ENCODE peak calls at places on chromosomes 2 and 18, in seven cellular contexts. One of them, this sample, is unnamed.

GRCh38 chr2:102664439-102665042 is 45.2 kb downstream of the SLC9A2 start:
- DNase-seq in stimulated activated CD8-positive, alpha-beta memory T cell treated with anti-CD3 and anti-CD28 coated beads, Interleukin-15, amount 100 ng/mL, for 48 hours: peak
- DNase-seq in effector memory CD8-positive, alpha-beta T cell: no peak
- DNase-seq in left ventricle myocardium superior: no peak
- DNase-seq in lower lobe of right lung: no peak
- DNase-seq in caudate nucleus: no peak
- DNase-seq in astrocyte of the hippocampus: peak
- DNase-seq in this sample: no peak

GRCh38 chr2:207477896-207478295 is 51.9 kb upstream of the CREB1 start:
- DNase-seq in stimulated activated CD8-positive, alpha-beta memory T cell treated with anti-CD3 and anti-CD28 coated beads, Interleukin-15, amount 100 ng/mL, for 48 hours: no peak
- DNase-seq in lower lobe of right lung: no peak
- DNase-seq in astrocyte of the hippocampus: no peak
- DNase-seq in left ventricle myocardium superior: no peak
- DNase-seq in caudate nucleus: no peak
- DNase-seq in effector memory CD8-positive, alpha-beta T cell: no peak
- DNase-seq in this sample: no peak

GRCh38 chr2:38947241-38948239 is 57.9 kb downstream of the ARHGEF33 start:
- DNase-seq in astrocyte of the hippocampus: peak
- DNase-seq in left ventricle myocardium superior: peak
- DNase-seq in stimulated activated CD8-positive, alpha-beta memory T cell treated with anti-CD3 and anti-CD28 coated beads, Interleukin-15, amount 100 ng/mL, for 48 hours: peak
- DNase-seq in effector memory CD8-positive, alpha-beta T cell: peak
- DNase-seq in lower lobe of right lung: peak
- DNase-seq in caudate nucleus: peak
- DNase-seq in this sample: peak

GRCh38 chr2:236715077-236715476 is 145.5 kb downstream of the ACKR3 start:
- DNase-seq in caudate nucleus: no peak
- DNase-seq in astrocyte of the hippocampus: peak
- DNase-seq in effector memory CD8-positive, alpha-beta T cell: no peak
- DNase-seq in stimulated activated CD8-positive, alpha-beta memory T cell treated with anti-CD3 and anti-CD28 coated beads, Interleukin-15, amount 100 ng/mL, for 48 hours: no peak
- DNase-seq in left ventricle myocardium superior: no peak
- DNase-seq in lower lobe of right lung: no peak
- DNase-seq in this sample: no peak

GRCh38 chr2:169462896-169463695 is 16.2 kb upstream of the BBS5 start:
- DNase-seq in astrocyte of the hippocampus: peak
- DNase-seq in stimulated activated CD8-positive, alpha-beta memory T cell treated with anti-CD3 and anti-CD28 coated beads, Interleukin-15, amount 100 ng/mL, for 48 hours: no peak
- DNase-seq in effector memory CD8-positive, alpha-beta T cell: no peak
- DNase-seq in lower lobe of right lung: no peak
- DNase-seq in caudate nucleus: no peak
- DNase-seq in left ventricle myocardium superior: no peak
- DNase-seq in this sample: no peak

GRCh38 chr18:51617167-51617566 is 419.7 kb upstream of the MEX3C start:
- DNase-seq in caudate nucleus: no peak
- DNase-seq in left ventricle myocardium superior: no peak
- DNase-seq in lower lobe of right lung: no peak
- DNase-seq in astrocyte of the hippocampus: peak
- DNase-seq in stimulated activated CD8-positive, alpha-beta memory T cell treated with anti-CD3 and anti-CD28 coated beads, Interleukin-15, amount 100 ng/mL, for 48 hours: no peak
- DNase-seq in effector memory CD8-positive, alpha-beta T cell: no peak
- DNase-seq in this sample: no peak

GRCh38 chr2:217559084-217559483 is 443.7 kb downstream of the TNS1 start:
- DNase-seq in caudate nucleus: no peak
- DNase-seq in effector memory CD8-positive, alpha-beta T cell: no peak
- DNase-seq in lower lobe of right lung: no peak
- DNase-seq in astrocyte of the hippocampus: no peak
- DNase-seq in left ventricle myocardium superior: no peak
- DNase-seq in stimulated activated CD8-positive, alpha-beta memory T cell treated with anti-CD3 and anti-CD28 coated beads, Interleukin-15, amount 100 ng/mL, for 48 hours: no peak
- DNase-seq in this sample: no peak

GRCh38 chr18:50369672-50370071 is 5.2 kb upstream of the SKA1 start:
- DNase-seq in effector memory CD8-positive, alpha-beta T cell: no peak
- DNase-seq in caudate nucleus: no peak
- DNase-seq in left ventricle myocardium superior: no peak
- DNase-seq in lower lobe of right lung: no peak
- DNase-seq in astrocyte of the hippocampus: no peak
- DNase-seq in stimulated activated CD8-positive, alpha-beta memory T cell treated with anti-CD3 and anti-CD28 coated beads, Interleukin-15, amount 100 ng/mL, for 48 hours: no peak
- DNase-seq in this sample: no peak

GRCh38 chr18:23972416-23972815 is 42.1 kb upstream of the TTC39C start:
- DNase-seq in stimulated activated CD8-positive, alpha-beta memory T cell treated with anti-CD3 and anti-CD28 coated beads, Interleukin-15, amount 100 ng/mL, for 48 hours: peak
- DNase-seq in astrocyte of the hippocampus: no peak
- DNase-seq in caudate nucleus: no peak
- DNase-seq in left ventricle myocardium superior: no peak
- DNase-seq in lower lobe of right lung: no peak
- DNase-seq in effector memory CD8-positive, alpha-beta T cell: peak
- DNase-seq in this sample: no peak

GRCh38 chr2:121405233-121405632 is 120.2 kb upstream of the TFCP2L1 start:
- DNase-seq in astrocyte of the hippocampus: no peak
- DNase-seq in left ventricle myocardium superior: no peak
- DNase-seq in effector memory CD8-positive, alpha-beta T cell: no peak
- DNase-seq in stimulated activated CD8-positive, alpha-beta memory T cell treated with anti-CD3 and anti-CD28 coated beads, Interleukin-15, amount 100 ng/mL, for 48 hours: no peak
- DNase-seq in caudate nucleus: no peak
- DNase-seq in lower lobe of right lung: no peak
- DNase-seq in this sample: no peak

GRCh38 chr2:127106457-127106997 is 427 bp downstream of the BIN1 start:
- DNase-seq in astrocyte of the hippocampus: no peak
- DNase-seq in stimulated activated CD8-positive, alpha-beta memory T cell treated with anti-CD3 and anti-CD28 coated beads, Interleukin-15, amount 100 ng/mL, for 48 hours: no peak
- DNase-seq in left ventricle myocardium superior: peak
- DNase-seq in caudate nucleus: no peak
- DNase-seq in lower lobe of right lung: no peak
- DNase-seq in effector memory CD8-positive, alpha-beta T cell: no peak
- DNase-seq in this sample: no peak

GRCh38 chr2:214203744-214204289 is 207.0 kb upstream of the VWC2L start:
- DNase-seq in astrocyte of the hippocampus: peak
- DNase-seq in lower lobe of right lung: no peak
- DNase-seq in caudate nucleus: no peak
- DNase-seq in left ventricle myocardium superior: no peak
- DNase-seq in effector memory CD8-positive, alpha-beta T cell: no peak
- DNase-seq in stimulated activated CD8-positive, alpha-beta memory T cell treated with anti-CD3 and anti-CD28 coated beads, Interleukin-15, amount 100 ng/mL, for 48 hours: no peak
- DNase-seq in this sample: no peak

GRCh38 chr2:85012431-85012830 is 41.5 kb downstream of the KCMF1 start:
- DNase-seq in lower lobe of right lung: no peak
- DNase-seq in left ventricle myocardium superior: no peak
- DNase-seq in caudate nucleus: no peak
- DNase-seq in effector memory CD8-positive, alpha-beta T cell: no peak
- DNase-seq in stimulated activated CD8-positive, alpha-beta memory T cell treated with anti-CD3 and anti-CD28 coated beads, Interleukin-15, amount 100 ng/mL, for 48 hours: no peak
- DNase-seq in astrocyte of the hippocampus: no peak
- DNase-seq in this sample: no peak

GRCh38 chr2:24122356-24123211 is 550 bp downstream of the PFN4 start:
- DNase-seq in left ventricle myocardium superior: no peak
- DNase-seq in astrocyte of the hippocampus: peak
- DNase-seq in effector memory CD8-positive, alpha-beta T cell: no peak
- DNase-seq in caudate nucleus: no peak
- DNase-seq in lower lobe of right lung: no peak
- DNase-seq in stimulated activated CD8-positive, alpha-beta memory T cell treated with anti-CD3 and anti-CD28 coated beads, Interleukin-15, amount 100 ng/mL, for 48 hours: no peak
- DNase-seq in this sample: no peak

GRCh38 chr18:9365406-9365805 is 30.8 kb downstream of the TWSG1 start:
- DNase-seq in effector memory CD8-positive, alpha-beta T cell: no peak
- DNase-seq in lower lobe of right lung: no peak
- DNase-seq in stimulated activated CD8-positive, alpha-beta memory T cell treated with anti-CD3 and anti-CD28 coated beads, Interleukin-15, amount 100 ng/mL, for 48 hours: no peak
- DNase-seq in astrocyte of the hippocampus: peak
- DNase-seq in caudate nucleus: no peak
- DNase-seq in left ventricle myocardium superior: no peak
- DNase-seq in this sample: no peak

GRCh38 chr18:6920099-6920955 is 190.8 kb downstream of the ARHGAP28 start:
- DNase-seq in lower lobe of right lung: no peak
- DNase-seq in stimulated activated CD8-positive, alpha-beta memory T cell treated with anti-CD3 and anti-CD28 coated beads, Interleukin-15, amount 100 ng/mL, for 48 hours: no peak
- DNase-seq in effector memory CD8-positive, alpha-beta T cell: no peak
- DNase-seq in left ventricle myocardium superior: no peak
- DNase-seq in caudate nucleus: no peak
- DNase-seq in astrocyte of the hippocampus: peak
- DNase-seq in this sample: no peak

GRCh38 chr2:233486778-233487552 is 79.6 kb downstream of the USP40 start:
- DNase-seq in stimulated activated CD8-positive, alpha-beta memory T cell treated with anti-CD3 and anti-CD28 coated beads, Interleukin-15, amount 100 ng/mL, for 48 hours: no peak
- DNase-seq in lower lobe of right lung: peak
- DNase-seq in left ventricle myocardium superior: no peak
- DNase-seq in effector memory CD8-positive, alpha-beta T cell: no peak
- DNase-seq in astrocyte of the hippocampus: peak
- DNase-seq in caudate nucleus: no peak
- DNase-seq in this sample: no peak

GRCh38 chr2:112811841-112812306 is 24.7 kb downstream of the IL1B start:
- DNase-seq in effector memory CD8-positive, alpha-beta T cell: no peak
- DNase-seq in stimulated activated CD8-positive, alpha-beta memory T cell treated with anti-CD3 and anti-CD28 coated beads, Interleukin-15, amount 100 ng/mL, for 48 hours: no peak
- DNase-seq in astrocyte of the hippocampus: peak
- DNase-seq in left ventricle myocardium superior: no peak
- DNase-seq in lower lobe of right lung: no peak
- DNase-seq in caudate nucleus: no peak
- DNase-seq in this sample: no peak

GRCh38 chr2:72457801-72458516 is 310.3 kb upstream of the CYP26B1 start:
- DNase-seq in effector memory CD8-positive, alpha-beta T cell: no peak
- DNase-seq in stimulated activated CD8-positive, alpha-beta memory T cell treated with anti-CD3 and anti-CD28 coated beads, Interleukin-15, amount 100 ng/mL, for 48 hours: no peak
- DNase-seq in left ventricle myocardium superior: no peak
- DNase-seq in astrocyte of the hippocampus: no peak
- DNase-seq in lower lobe of right lung: no peak
- DNase-seq in caudate nucleus: no peak
- DNase-seq in this sample: no peak

GRCh38 chr2:47336259-47337238 is 66.4 kb upstream of the MSH2 start:
- DNase-seq in caudate nucleus: no peak
- DNase-seq in left ventricle myocardium superior: no peak
- DNase-seq in astrocyte of the hippocampus: peak
- DNase-seq in effector memory CD8-positive, alpha-beta T cell: no peak
- DNase-seq in stimulated activated CD8-positive, alpha-beta memory T cell treated with anti-CD3 and anti-CD28 coated beads, Interleukin-15, amount 100 ng/mL, for 48 hours: no peak
- DNase-seq in lower lobe of right lung: no peak
- DNase-seq in this sample: no peak

GRCh38 chr18:33578371-33579146 is 540 bp downstream of the ASXL3 start:
- DNase-seq in astrocyte of the hippocampus: peak
- DNase-seq in left ventricle myocardium superior: peak
- DNase-seq in effector memory CD8-positive, alpha-beta T cell: no peak
- DNase-seq in lower lobe of right lung: peak
- DNase-seq in caudate nucleus: peak
- DNase-seq in stimulated activated CD8-positive, alpha-beta memory T cell treated with anti-CD3 and anti-CD28 coated beads, Interleukin-15, amount 100 ng/mL, for 48 hours: no peak
- DNase-seq in this sample: no peak

GRCh38 chr2:168565112-168565511 is 109.0 kb downstream of the CERS6 start:
- DNase-seq in stimulated activated CD8-positive, alpha-beta memory T cell treated with anti-CD3 and anti-CD28 coated beads, Interleukin-15, amount 100 ng/mL, for 48 hours: no peak
- DNase-seq in caudate nucleus: no peak
- DNase-seq in astrocyte of the hippocampus: no peak
- DNase-seq in effector memory CD8-positive, alpha-beta T cell: no peak
- DNase-seq in left ventricle myocardium superior: no peak
- DNase-seq in lower lobe of right lung: no peak
- DNase-seq in this sample: no peak

GRCh38 chr18:36354989-36355388 is 57.5 kb downstream of the FHOD3 start:
- DNase-seq in caudate nucleus: no peak
- DNase-seq in effector memory CD8-positive, alpha-beta T cell: no peak
- DNase-seq in left ventricle myocardium superior: no peak
- DNase-seq in stimulated activated CD8-positive, alpha-beta memory T cell treated with anti-CD3 and anti-CD28 coated beads, Interleukin-15, amount 100 ng/mL, for 48 hours: peak
- DNase-seq in lower lobe of right lung: no peak
- DNase-seq in astrocyte of the hippocampus: no peak
- DNase-seq in this sample: no peak

GRCh38 chr18:77851798-77852197 is 602.1 kb downstream of the GALR1 start:
- DNase-seq in effector memory CD8-positive, alpha-beta T cell: no peak
- DNase-seq in lower lobe of right lung: no peak
- DNase-seq in left ventricle myocardium superior: no peak
- DNase-seq in astrocyte of the hippocampus: no peak
- DNase-seq in caudate nucleus: no peak
- DNase-seq in stimulated activated CD8-positive, alpha-beta memory T cell treated with anti-CD3 and anti-CD28 coated beads, Interleukin-15, amount 100 ng/mL, for 48 hours: no peak
- DNase-seq in this sample: no peak

GRCh38 chr2:188798159-188798558 is 176.0 kb upstream of the COL3A1 start:
- DNase-seq in left ventricle myocardium superior: no peak
- DNase-seq in lower lobe of right lung: no peak
- DNase-seq in caudate nucleus: no peak
- DNase-seq in astrocyte of the hippocampus: no peak
- DNase-seq in effector memory CD8-positive, alpha-beta T cell: no peak
- DNase-seq in stimulated activated CD8-positive, alpha-beta memory T cell treated with anti-CD3 and anti-CD28 coated beads, Interleukin-15, amount 100 ng/mL, for 48 hours: no peak
- DNase-seq in this sample: no peak

GRCh38 chr2:239068411-239068810 is 220.5 kb downstream of the TWIST2 start:
- DNase-seq in caudate nucleus: no peak
- DNase-seq in stimulated activated CD8-positive, alpha-beta memory T cell treated with anti-CD3 and anti-CD28 coated beads, Interleukin-15, amount 100 ng/mL, for 48 hours: no peak
- DNase-seq in effector memory CD8-positive, alpha-beta T cell: no peak
- DNase-seq in left ventricle myocardium superior: no peak
- DNase-seq in lower lobe of right lung: no peak
- DNase-seq in astrocyte of the hippocampus: no peak
- DNase-seq in this sample: no peak

GRCh38 chr18:23982154-23983071 is 32.1 kb upstream of the TTC39C start:
- DNase-seq in lower lobe of right lung: no peak
- DNase-seq in caudate nucleus: no peak
- DNase-seq in left ventricle myocardium superior: peak
- DNase-seq in astrocyte of the hippocampus: peak
- DNase-seq in stimulated activated CD8-positive, alpha-beta memory T cell treated with anti-CD3 and anti-CD28 coated beads, Interleukin-15, amount 100 ng/mL, for 48 hours: no peak
- DNase-seq in effector memory CD8-positive, alpha-beta T cell: no peak
- DNase-seq in this sample: no peak

GRCh38 chr2:241563981-241564595 is 5.5 kb downstream of the BOK start:
- DNase-seq in astrocyte of the hippocampus: no peak
- DNase-seq in stimulated activated CD8-positive, alpha-beta memory T cell treated with anti-CD3 and anti-CD28 coated beads, Interleukin-15, amount 100 ng/mL, for 48 hours: no peak
- DNase-seq in lower lobe of right lung: peak
- DNase-seq in left ventricle myocardium superior: no peak
- DNase-seq in caudate nucleus: no peak
- DNase-seq in effector memory CD8-positive, alpha-beta T cell: no peak
- DNase-seq in this sample: no peak

GRCh38 chr2:227617316-227618250 is at the start of gene SCYGR4:
- DNase-seq in caudate nucleus: no peak
- DNase-seq in left ventricle myocardium superior: no peak
- DNase-seq in lower lobe of right lung: no peak
- DNase-seq in stimulated activated CD8-positive, alpha-beta memory T cell treated with anti-CD3 and anti-CD28 coated beads, Interleukin-15, amount 100 ng/mL, for 48 hours: no peak
- DNase-seq in effector memory CD8-positive, alpha-beta T cell: no peak
- DNase-seq in astrocyte of the hippocampus: no peak
- DNase-seq in this sample: no peak

GRCh38 chr2:10575566-10576300 is 114.0 kb downstream of the NOL10 start:
- DNase-seq in lower lobe of right lung: no peak
- DNase-seq in effector memory CD8-positive, alpha-beta T cell: no peak
- DNase-seq in astrocyte of the hippocampus: no peak
- DNase-seq in caudate nucleus: no peak
- DNase-seq in left ventricle myocardium superior: no peak
- DNase-seq in stimulated activated CD8-positive, alpha-beta memory T cell treated with anti-CD3 and anti-CD28 coated beads, Interleukin-15, amount 100 ng/mL, for 48 hours: no peak
- DNase-seq in this sample: no peak

GRCh38 chr2:9138507-9139085 is 68.0 kb upstream of the ASAP2 start:
- DNase-seq in lower lobe of right lung: no peak
- DNase-seq in left ventricle myocardium superior: no peak
- DNase-seq in effector memory CD8-positive, alpha-beta T cell: no peak
- DNase-seq in astrocyte of the hippocampus: peak
- DNase-seq in stimulated activated CD8-positive, alpha-beta memory T cell treated with anti-CD3 and anti-CD28 coated beads, Interleukin-15, amount 100 ng/mL, for 48 hours: no peak
- DNase-seq in caudate nucleus: no peak
- DNase-seq in this sample: peak

GRCh38 chr2:237648016-237648381 is 20.6 kb downstream of the LRRFIP1 start:
- DNase-seq in stimulated activated CD8-positive, alpha-beta memory T cell treated with anti-CD3 and anti-CD28 coated beads, Interleukin-15, amount 100 ng/mL, for 48 hours: no peak
- DNase-seq in caudate nucleus: no peak
- DNase-seq in left ventricle myocardium superior: no peak
- DNase-seq in effector memory CD8-positive, alpha-beta T cell: no peak
- DNase-seq in lower lobe of right lung: no peak
- DNase-seq in astrocyte of the hippocampus: no peak
- DNase-seq in this sample: no peak

GRCh38 chr2:163687213-163687612 is 48.6 kb downstream of the FIGN start:
- DNase-seq in caudate nucleus: no peak
- DNase-seq in lower lobe of right lung: no peak
- DNase-seq in stimulated activated CD8-positive, alpha-beta memory T cell treated with anti-CD3 and anti-CD28 coated beads, Interleukin-15, amount 100 ng/mL, for 48 hours: no peak
- DNase-seq in astrocyte of the hippocampus: no peak
- DNase-seq in effector memory CD8-positive, alpha-beta T cell: no peak
- DNase-seq in left ventricle myocardium superior: no peak
- DNase-seq in this sample: no peak

GRCh38 chr2:200466703-200467418 is 43.0 kb downstream of the KCTD18 start:
- DNase-seq in stimulated activated CD8-positive, alpha-beta memory T cell treated with anti-CD3 and anti-CD28 coated beads, Interleukin-15, amount 100 ng/mL, for 48 hours: peak
- DNase-seq in lower lobe of right lung: no peak
- DNase-seq in left ventricle myocardium superior: no peak
- DNase-seq in caudate nucleus: no peak
- DNase-seq in effector memory CD8-positive, alpha-beta T cell: peak
- DNase-seq in astrocyte of the hippocampus: no peak
- DNase-seq in this sample: no peak

GRCh38 chr18:40371673-40372072 is 1583.4 kb upstream of the PIK3C3 start:
- DNase-seq in effector memory CD8-positive, alpha-beta T cell: no peak
- DNase-seq in caudate nucleus: no peak
- DNase-seq in lower lobe of right lung: no peak
- DNase-seq in left ventricle myocardium superior: no peak
- DNase-seq in astrocyte of the hippocampus: peak
- DNase-seq in stimulated activated CD8-positive, alpha-beta memory T cell treated with anti-CD3 and anti-CD28 coated beads, Interleukin-15, amount 100 ng/mL, for 48 hours: no peak
- DNase-seq in this sample: no peak

GRCh38 chr2:100376836-100377235 is 40.6 kb downstream of the CHST10 start:
- DNase-seq in effector memory CD8-positive, alpha-beta T cell: no peak
- DNase-seq in astrocyte of the hippocampus: no peak
- DNase-seq in stimulated activated CD8-positive, alpha-beta memory T cell treated with anti-CD3 and anti-CD28 coated beads, Interleukin-15, amount 100 ng/mL, for 48 hours: no peak
- DNase-seq in caudate nucleus: no peak
- DNase-seq in lower lobe of right lung: no peak
- DNase-seq in left ventricle myocardium superior: no peak
- DNase-seq in this sample: no peak

GRCh38 chr2:217918220-217919024 is 84.4 kb downstream of the TNS1 start:
- DNase-seq in astrocyte of the hippocampus: peak
- DNase-seq in caudate nucleus: no peak
- DNase-seq in lower lobe of right lung: no peak
- DNase-seq in effector memory CD8-positive, alpha-beta T cell: no peak
- DNase-seq in stimulated activated CD8-positive, alpha-beta memory T cell treated with anti-CD3 and anti-CD28 coated beads, Interleukin-15, amount 100 ng/mL, for 48 hours: no peak
- DNase-seq in left ventricle myocardium superior: peak
- DNase-seq in this sample: no peak

GRCh38 chr2:70420005-70420580 is 118.2 kb upstream of the FAM136A start:
- DNase-seq in caudate nucleus: no peak
- DNase-seq in effector memory CD8-positive, alpha-beta T cell: no peak
- DNase-seq in astrocyte of the hippocampus: no peak
- DNase-seq in lower lobe of right lung: no peak
- DNase-seq in left ventricle myocardium superior: no peak
- DNase-seq in stimulated activated CD8-positive, alpha-beta memory T cell treated with anti-CD3 and anti-CD28 coated beads, Interleukin-15, amount 100 ng/mL, for 48 hours: no peak
- DNase-seq in this sample: no peak

This sample was measured in NK-92 treated with Interleukin-12 subunit alpha and Interleukin-12 subunit beta, amount 100 ng/mL, for 24 hours.